ENCODE peak calls at places on chromosomes 7 and 10, in nine cellular contexts. J is activated CD4-positive, CD25-positive, alpha-beta regulatory T cell treated with anti-CD3 and anti-CD28 coated beads, Interleukin-2, amount 50 U/mL, for 72 hours; B is MCF 10A; E is lower lobe of right lung; Q is stimulated activated CD8-positive, alpha-beta memory T cell treated with anti-CD3 and anti-CD28 coated beads, Interleukin-4, amount 100 ng/mL, for 1 hour; M is substantia nigra; U is astrocyte of the spinal cord; D is RPMI7951; T is fibroblast of the aortic adventitia. L is an unnamed sample.

GRCh38 chr10:97399843-97400545 is 1.1 kb downstream of the RRP12 start:
- DNase-seq in U (peak; percentile 67), B (peak; percentile 82), D (peak; percentile 67), J (no peak), Q (no peak), M (no peak), E (no peak), T (peak; percentile 61), L (peak; percentile 20)

GRCh38 chr7:51154201-51154600 is 162.4 kb downstream of the COBL start:
- DNase-seq in M (peak; percentile 58), T (no peak), D (peak; percentile 32), Q (no peak), U (no peak), J (no peak), E (no peak), B (no peak), L (no peak)

GRCh38 chr10:19921300-19922140 is 105.3 kb downstream of the PLXDC2 start:
- DNase-seq in T (peak; percentile 85), M (no peak), B (peak; percentile 65), E (no peak), U (peak; percentile 62), J (no peak), Q (no peak), D (no peak), L (no peak)

GRCh38 chr10:113565364-113565763 is 12.5 kb downstream of the HABP2 start:
- DNase-seq in J (no peak), T (no peak), E (no peak), Q (no peak), B (peak; percentile 34), D (peak; percentile 25), M (no peak), U (no peak), L (no peak)

GRCh38 chr7:18740579-18740988 is 245.0 kb downstream of the HDAC9 start:
- DNase-seq in Q (no peak), B (no peak), D (no peak), U (no peak), M (no peak), E (no peak), J (no peak), T (no peak), L (no peak)

GRCh38 chr7:112462236-112462635 is 12.0 kb downstream of the IFRD1 start:
- DNase-seq in M (no peak), J (no peak), Q (no peak), B (peak; percentile 98), T (peak; percentile 99), U (peak; percentile 55), E (no peak), D (peak; percentile 59), L (no peak)

GRCh38 chr7:91128574-91129348 is 135.5 kb upstream of the FZD1 start:
- DNase-seq in J (no peak), B (no peak), D (peak; percentile 2), E (no peak), U (peak; percentile 6), M (no peak), T (peak; percentile 35), Q (no peak), L (no peak)

GRCh38 chr7:137928626-137929025 is 73.3 kb downstream of the CREB3L2 start:
- DNase-seq in U (no peak), D (no peak), T (no peak), B (no peak), M (no peak), E (no peak), J (no peak), Q (no peak), L (no peak)

GRCh38 chr10:45241865-45242518 is 73.4 kb downstream of the OR13A1 start:
- DNase-seq in T (no peak), J (no peak), E (no peak), D (no peak), Q (no peak), U (no peak), B (no peak), M (no peak), L (no peak)

GRCh38 chr7:134051020-134051419 is 76.1 kb upstream of the LRGUK start:
- DNase-seq in M (no peak), Q (no peak), E (no peak), J (no peak), U (no peak), B (no peak), T (no peak), D (no peak), L (no peak)

GRCh38 chr10:10363217-10363616 is 654.5 kb upstream of the CELF2 start:
- DNase-seq in E (no peak), U (no peak), M (no peak), B (no peak), J (no peak), T (no peak), D (no peak), Q (no peak), L (no peak)

GRCh38 chr10:123996302-123996701 is 97.1 kb downstream of the CHST15 start:
- DNase-seq in U (no peak), E (no peak), Q (no peak), T (no peak), J (no peak), D (no peak), M (no peak), B (no peak), L (no peak)

L was measured in SIG-M5.